ENCODE peak calls at places on chromosomes 16 and 17, in seven cellular contexts. One of them, this sample, is unnamed.

GRCh38 chr16:9094008-9094846 is 2.8 kb downstream of the HAPSTR1 start:
- DNase-seq in HFFc6: no peak
- DNase-seq in NCI-H526: no peak
- DNase-seq in lung microvascular endothelial cell: no peak
- DNase-seq in HEK293T: no peak
- DNase-seq in iPS-NIHi11: no peak
- DNase-seq in left ventricle myocardium inferior: no peak
- DNase-seq in this sample: no peak

GRCh38 chr17:20097362-20097761 is 88.2 kb downstream of the SPECC1 start:
- DNase-seq in HFFc6: no peak
- DNase-seq in NCI-H526: no peak
- DNase-seq in lung microvascular endothelial cell: no peak
- DNase-seq in HEK293T: no peak
- DNase-seq in iPS-NIHi11: no peak
- DNase-seq in left ventricle myocardium inferior: no peak
- DNase-seq in this sample: no peak

GRCh38 chr16:4032768-4033167 is 83.5 kb downstream of the ADCY9 start:
- DNase-seq in HFFc6: no peak
- DNase-seq in NCI-H526: no peak
- DNase-seq in lung microvascular endothelial cell: no peak
- DNase-seq in HEK293T: no peak
- DNase-seq in iPS-NIHi11: no peak
- DNase-seq in left ventricle myocardium inferior: no peak
- DNase-seq in this sample: no peak

GRCh38 chr17:79944251-79944812 is 91.3 kb downstream of the TBC1D16 start:
- DNase-seq in HFFc6: no peak
- DNase-seq in NCI-H526: no peak
- DNase-seq in lung microvascular endothelial cell: no peak
- DNase-seq in HEK293T: no peak
- DNase-seq in iPS-NIHi11: no peak
- DNase-seq in left ventricle myocardium inferior: peak
- DNase-seq in this sample: no peak

GRCh38 chr17:55496094-55496881 is 15.0 kb downstream of the SMIM36 start:
- DNase-seq in HFFc6: peak
- DNase-seq in NCI-H526: no peak
- DNase-seq in lung microvascular endothelial cell: no peak
- DNase-seq in HEK293T: no peak
- DNase-seq in iPS-NIHi11: no peak
- DNase-seq in left ventricle myocardium inferior: peak
- DNase-seq in this sample: peak

GRCh38 chr16:86286991-86287640 is 223.2 kb upstream of the FOXF1 start:
- DNase-seq in HFFc6: no peak
- DNase-seq in NCI-H526: no peak
- DNase-seq in lung microvascular endothelial cell: no peak
- DNase-seq in HEK293T: no peak
- DNase-seq in iPS-NIHi11: peak
- DNase-seq in left ventricle myocardium inferior: no peak
- DNase-seq in this sample: no peak

GRCh38 chr17:2222301-2222700 is 81.3 kb downstream of the SMG6 start:
- DNase-seq in HFFc6: no peak
- DNase-seq in NCI-H526: no peak
- DNase-seq in lung microvascular endothelial cell: no peak
- DNase-seq in HEK293T: no peak
- DNase-seq in iPS-NIHi11: no peak
- DNase-seq in left ventricle myocardium inferior: no peak
- DNase-seq in this sample: no peak

GRCh38 chr17:34386925-34387550 is 24.0 kb upstream of the CCL1 start:
- DNase-seq in HFFc6: no peak
- DNase-seq in NCI-H526: no peak
- DNase-seq in lung microvascular endothelial cell: peak
- DNase-seq in HEK293T: no peak
- DNase-seq in iPS-NIHi11: no peak
- DNase-seq in left ventricle myocardium inferior: no peak
- DNase-seq in this sample: peak

GRCh38 chr17:4836221-4836620 is 3.1 kb downstream of the MINK1 start:
- DNase-seq in HFFc6: no peak
- DNase-seq in NCI-H526: no peak
- DNase-seq in lung microvascular endothelial cell: no peak
- DNase-seq in HEK293T: no peak
- DNase-seq in iPS-NIHi11: no peak
- DNase-seq in left ventricle myocardium inferior: no peak
- DNase-seq in this sample: no peak

GRCh38 chr17:31274252-31274651 is 22.8 kb downstream of the OMG start:
- DNase-seq in HFFc6: no peak
- DNase-seq in NCI-H526: no peak
- DNase-seq in lung microvascular endothelial cell: peak
- DNase-seq in HEK293T: no peak
- DNase-seq in iPS-NIHi11: no peak
- DNase-seq in left ventricle myocardium inferior: no peak
- DNase-seq in this sample: no peak

GRCh38 chr17:80220709-80221215 is 535 bp downstream of the SLC26A11 start:
- DNase-seq in HFFc6: no peak
- DNase-seq in NCI-H526: no peak
- DNase-seq in lung microvascular endothelial cell: peak
- DNase-seq in HEK293T: peak
- DNase-seq in iPS-NIHi11: peak
- DNase-seq in left ventricle myocardium inferior: no peak
- DNase-seq in this sample: no peak

GRCh38 chr17:82849076-82849945 is 9.5 kb upstream of the ZNF750 start:
- DNase-seq in HFFc6: no peak
- DNase-seq in NCI-H526: no peak
- DNase-seq in lung microvascular endothelial cell: no peak
- DNase-seq in HEK293T: no peak
- DNase-seq in iPS-NIHi11: no peak
- DNase-seq in left ventricle myocardium inferior: no peak
- DNase-seq in this sample: no peak

GRCh38 chr17:69606142-69606800 is 191.8 kb downstream of the MAP2K6 start:
- DNase-seq in HFFc6: no peak
- DNase-seq in NCI-H526: no peak
- DNase-seq in lung microvascular endothelial cell: no peak
- DNase-seq in HEK293T: no peak
- DNase-seq in iPS-NIHi11: no peak
- DNase-seq in left ventricle myocardium inferior: no peak
- DNase-seq in this sample: no peak

GRCh38 chr16:49345829-49346228 is 27.8 kb upstream of the C16orf78 start:
- DNase-seq in HFFc6: no peak
- DNase-seq in NCI-H526: no peak
- DNase-seq in lung microvascular endothelial cell: no peak
- DNase-seq in HEK293T: no peak
- DNase-seq in iPS-NIHi11: peak
- DNase-seq in left ventricle myocardium inferior: no peak
- DNase-seq in this sample: no peak

GRCh38 chr16:85249418-85249817 is 137.1 kb upstream of the CIBAR2 start:
- DNase-seq in HFFc6: no peak
- DNase-seq in NCI-H526: no peak
- DNase-seq in lung microvascular endothelial cell: no peak
- DNase-seq in HEK293T: no peak
- DNase-seq in iPS-NIHi11: no peak
- DNase-seq in left ventricle myocardium inferior: no peak
- DNase-seq in this sample: no peak

GRCh38 chr17:40901981-40902862 is 17.2 kb upstream of the KRT20 start:
- DNase-seq in HFFc6: peak
- DNase-seq in NCI-H526: no peak
- DNase-seq in lung microvascular endothelial cell: no peak
- DNase-seq in HEK293T: no peak
- DNase-seq in iPS-NIHi11: peak
- DNase-seq in left ventricle myocardium inferior: no peak
- DNase-seq in this sample: no peak

GRCh38 chr16:5069048-5069447 is 2.6 kb upstream of the ALG1 start:
- DNase-seq in HFFc6: no peak
- DNase-seq in NCI-H526: no peak
- DNase-seq in lung microvascular endothelial cell: no peak
- DNase-seq in HEK293T: no peak
- DNase-seq in iPS-NIHi11: no peak
- DNase-seq in left ventricle myocardium inferior: no peak
- DNase-seq in this sample: no peak

GRCh38 chr17:77675411-77675810 is 283.1 kb upstream of the TNRC6C start:
- DNase-seq in HFFc6: no peak
- DNase-seq in NCI-H526: no peak
- DNase-seq in lung microvascular endothelial cell: no peak
- DNase-seq in HEK293T: no peak
- DNase-seq in iPS-NIHi11: no peak
- DNase-seq in left ventricle myocardium inferior: no peak
- DNase-seq in this sample: no peak

GRCh38 chr17:59425085-59425901 is 93.8 kb downstream of the YPEL2 start:
- DNase-seq in HFFc6: peak
- DNase-seq in NCI-H526: no peak
- DNase-seq in lung microvascular endothelial cell: peak
- DNase-seq in HEK293T: no peak
- DNase-seq in iPS-NIHi11: no peak
- DNase-seq in left ventricle myocardium inferior: peak
- DNase-seq in this sample: no peak

GRCh38 chr17:2931426-2931825 is 132.0 kb downstream of the OR1D5 start:
- DNase-seq in HFFc6: no peak
- DNase-seq in NCI-H526: peak
- DNase-seq in lung microvascular endothelial cell: no peak
- DNase-seq in HEK293T: no peak
- DNase-seq in iPS-NIHi11: no peak
- DNase-seq in left ventricle myocardium inferior: no peak
- DNase-seq in this sample: no peak

GRCh38 chr17:36863131-36863530 is 74.1 kb upstream of the LHX1 start:
- DNase-seq in HFFc6: no peak
- DNase-seq in NCI-H526: no peak
- DNase-seq in lung microvascular endothelial cell: no peak
- DNase-seq in HEK293T: no peak
- DNase-seq in iPS-NIHi11: no peak
- DNase-seq in left ventricle myocardium inferior: no peak
- DNase-seq in this sample: no peak

GRCh38 chr17:39872700-39873099 is 4.7 kb downstream of the ZPBP2 start:
- DNase-seq in HFFc6: peak
- DNase-seq in NCI-H526: peak
- DNase-seq in lung microvascular endothelial cell: peak
- DNase-seq in HEK293T: no peak
- DNase-seq in iPS-NIHi11: no peak
- DNase-seq in left ventricle myocardium inferior: no peak
- DNase-seq in this sample: peak

GRCh38 chr17:9273334-9274118 is 252.2 kb downstream of the NTN1 start:
- DNase-seq in HFFc6: no peak
- DNase-seq in NCI-H526: no peak
- DNase-seq in lung microvascular endothelial cell: no peak
- DNase-seq in HEK293T: no peak
- DNase-seq in iPS-NIHi11: no peak
- DNase-seq in left ventricle myocardium inferior: peak
- DNase-seq in this sample: no peak

GRCh38 chr16:83615981-83616380 is 191.8 kb upstream of the HSBP1 start:
- DNase-seq in HFFc6: no peak
- DNase-seq in NCI-H526: no peak
- DNase-seq in lung microvascular endothelial cell: no peak
- DNase-seq in HEK293T: no peak
- DNase-seq in iPS-NIHi11: no peak
- DNase-seq in left ventricle myocardium inferior: no peak
- DNase-seq in this sample: no peak

GRCh38 chr17:30933966-30934365 is 12.2 kb downstream of the ADAP2 start:
- DNase-seq in HFFc6: no peak
- DNase-seq in NCI-H526: no peak
- DNase-seq in lung microvascular endothelial cell: no peak
- DNase-seq in HEK293T: no peak
- DNase-seq in iPS-NIHi11: no peak
- DNase-seq in left ventricle myocardium inferior: no peak
- DNase-seq in this sample: no peak

GRCh38 chr16:30747331-30747730 is 894 bp upstream of the PHKG2 start:
- DNase-seq in HFFc6: peak
- DNase-seq in NCI-H526: no peak
- DNase-seq in lung microvascular endothelial cell: no peak
- DNase-seq in HEK293T: no peak
- DNase-seq in iPS-NIHi11: no peak
- DNase-seq in left ventricle myocardium inferior: no peak
- DNase-seq in this sample: no peak

GRCh38 chr17:49715717-49716279 is 8.0 kb upstream of the SLC35B1 start:
- DNase-seq in HFFc6: no peak
- DNase-seq in NCI-H526: no peak
- DNase-seq in lung microvascular endothelial cell: no peak
- DNase-seq in HEK293T: no peak
- DNase-seq in iPS-NIHi11: no peak
- DNase-seq in left ventricle myocardium inferior: no peak
- DNase-seq in this sample: no peak

GRCh38 chr17:29905879-29906167 is 24.2 kb downstream of the SSH2 start:
- DNase-seq in HFFc6: no peak
- DNase-seq in NCI-H526: no peak
- DNase-seq in lung microvascular endothelial cell: no peak
- DNase-seq in HEK293T: no peak
- DNase-seq in iPS-NIHi11: no peak
- DNase-seq in left ventricle myocardium inferior: no peak
- DNase-seq in this sample: no peak

GRCh38 chr17:71217769-71218168 is 903.1 kb upstream of the SOX9 start:
- DNase-seq in HFFc6: no peak
- DNase-seq in NCI-H526: no peak
- DNase-seq in lung microvascular endothelial cell: no peak
- DNase-seq in HEK293T: no peak
- DNase-seq in iPS-NIHi11: no peak
- DNase-seq in left ventricle myocardium inferior: no peak
- DNase-seq in this sample: no peak

GRCh38 chr17:40451420-40451819 is 8.2 kb downstream of the IGFBP4 start:
- DNase-seq in HFFc6: no peak
- DNase-seq in NCI-H526: no peak
- DNase-seq in lung microvascular endothelial cell: no peak
- DNase-seq in HEK293T: no peak
- DNase-seq in iPS-NIHi11: no peak
- DNase-seq in left ventricle myocardium inferior: peak
- DNase-seq in this sample: no peak

GRCh38 chr16:81136331-81137011 is 40.3 kb upstream of the GCSH start:
- DNase-seq in HFFc6: no peak
- DNase-seq in NCI-H526: peak
- DNase-seq in lung microvascular endothelial cell: no peak
- DNase-seq in HEK293T: no peak
- DNase-seq in iPS-NIHi11: no peak
- DNase-seq in left ventricle myocardium inferior: no peak
- DNase-seq in this sample: no peak

GRCh38 chr16:69386596-69386995 is 789 bp upstream of the TERF2 start:
- DNase-seq in HFFc6: peak
- DNase-seq in NCI-H526: no peak
- DNase-seq in lung microvascular endothelial cell: no peak
- DNase-seq in HEK293T: no peak
- DNase-seq in iPS-NIHi11: no peak
- DNase-seq in left ventricle myocardium inferior: no peak
- DNase-seq in this sample: no peak

GRCh38 chr17:56441331-56441730 is 152.2 kb upstream of the NOG start:
- DNase-seq in HFFc6: peak
- DNase-seq in NCI-H526: no peak
- DNase-seq in lung microvascular endothelial cell: no peak
- DNase-seq in HEK293T: no peak
- DNase-seq in iPS-NIHi11: no peak
- DNase-seq in left ventricle myocardium inferior: no peak
- DNase-seq in this sample: no peak

GRCh38 chr17:74639704-74640142 is 16.2 kb upstream of the CD300E start:
- DNase-seq in HFFc6: no peak
- DNase-seq in NCI-H526: no peak
- DNase-seq in lung microvascular endothelial cell: no peak
- DNase-seq in HEK293T: no peak
- DNase-seq in iPS-NIHi11: no peak
- DNase-seq in left ventricle myocardium inferior: no peak
- DNase-seq in this sample: no peak

GRCh38 chr17:4576729-4577322 is 7.5 kb upstream of the SMTNL2 start:
- DNase-seq in HFFc6: no peak
- DNase-seq in NCI-H526: no peak
- DNase-seq in lung microvascular endothelial cell: no peak
- DNase-seq in HEK293T: no peak
- DNase-seq in iPS-NIHi11: peak
- DNase-seq in left ventricle myocardium inferior: no peak
- DNase-seq in this sample: no peak

GRCh38 chr17:68401288-68401687 is 56.0 kb downstream of the WIPI1 start:
- DNase-seq in HFFc6: no peak
- DNase-seq in NCI-H526: no peak
- DNase-seq in lung microvascular endothelial cell: no peak
- DNase-seq in HEK293T: no peak
- DNase-seq in iPS-NIHi11: no peak
- DNase-seq in left ventricle myocardium inferior: no peak
- DNase-seq in this sample: no peak

This sample was measured in erythroblast.